ENCODE peak calls at places on chromosomes 12 and 14, in nine cellular contexts. Y is Daoy, W is RPMI8226, F is AML-193, O is amniotic stem cell, S is glutamatergic neuron, H is H54, E is epithelial cell of esophagus, Q is Calu3. U is an unnamed sample.

GRCh38 chr14:83777516-83777915 is 1752.4 kb upstream of the FLRT2 start:
- DNase-seq in E (no peak), Y (no peak), Q (no peak), O (no peak), W (no peak), S (no peak), F (no peak), H (no peak), U (no peak)

GRCh38 chr12:76628745-76629144 is 69.2 kb upstream of the OSBPL8 start:
- DNase-seq in Y (no peak), F (no peak), E (no peak), W (no peak), Q (no peak), S (no peak), O (no peak), H (no peak), U (no peak)

GRCh38 chr12:16531623-16532022 is 74.3 kb downstream of the LMO3 start:
- DNase-seq in F (no peak), Q (no peak), S (no peak), O (no peak), W (peak), E (peak), H (no peak), Y (peak), U (no peak)

GRCh38 chr12:112198120-112198733 is 72.9 kb downstream of the TRAFD1 start:
- DNase-seq in H (peak), S (peak), O (peak), Q (peak), W (peak), Y (peak), F (peak), E (peak), U (peak)

GRCh38 chr14:68882235-68882634 is 89.4 kb upstream of the ZFP36L1 start:
- DNase-seq in E (no peak), W (no peak), H (no peak), F (no peak), S (no peak), Q (no peak), Y (no peak), O (no peak), U (no peak)

GRCh38 chr12:50224026-50224692 is 57.0 kb upstream of the CERS5 start:
- DNase-seq in S (no peak), F (no peak), W (peak), Y (peak), Q (peak), E (peak), H (peak), O (no peak), U (no peak)

GRCh38 chr14:104926619-104927431 is 2.1 kb downstream of the PLD4 start:
- DNase-seq in F (no peak), Y (no peak), H (no peak), O (no peak), E (no peak), Q (no peak), W (peak), S (no peak), U (peak)

GRCh38 chr14:66247662-66248061 is 238.5 kb upstream of the CCDC196 start:
- DNase-seq in H (no peak), Y (no peak), O (no peak), S (no peak), W (no peak), E (peak), F (no peak), Q (no peak), U (no peak)

GRCh38 chr12:130617219-130617618 is 98.9 kb downstream of the RIMBP2 start:
- DNase-seq in O (no peak), F (no peak), E (no peak), Q (no peak), Y (peak), S (no peak), W (no peak), H (no peak), U (no peak)

GRCh38 chr14:61281186-61281676 is at the start of gene TMEM30B:
- DNase-seq in S (no peak), F (no peak), E (peak), W (no peak), H (no peak), Y (no peak), O (no peak), Q (peak), U (no peak)

GRCh38 chr14:61380984-61381383 is 59.6 kb downstream of the PRKCH start:
- DNase-seq in S (no peak), W (no peak), F (no peak), O (no peak), Y (no peak), H (no peak), Q (no peak), E (peak), U (no peak)

GRCh38 chr14:101077511-101078074 is 174.1 kb upstream of the RTL1 start:
- DNase-seq in S (peak), E (peak), Y (no peak), O (no peak), F (no peak), W (no peak), Q (no peak), H (no peak), U (no peak)

GRCh38 chr12:42933461-42934081 is 344.0 kb upstream of the PRICKLE1 start:
- DNase-seq in O (no peak), H (no peak), F (no peak), W (no peak), Y (no peak), S (no peak), E (no peak), Q (no peak), U (no peak)

U was measured in naive B cell.